ENCODE peak calls at places on chromosomes 16 and 17, in six cellular contexts. L is aorta, I is lung, K is right lobe of liver, C is cardiac muscle cell, S is A549. V is an unnamed sample. For H3K4me1, the result is how much of the 10 kb centered on the place peaks cover.

GRCh38 chr16:22813946-22814325 is at the start of gene HS3ST2:
- DNase-seq in L (peak), I (no peak), K (no peak), C (peak), S (no peak), V (no peak)

GRCh38 chr16:2467301-2468141 is 3.6 kb upstream of the NTN3 start:
- DNase-seq in L (peak), I (no peak), K (no peak), C (peak), S (peak), V (peak)

GRCh38 chr16:14497245-14498082 is 132.6 kb downstream of the PARN start:
- DNase-seq in L (no peak), I (no peak), K (no peak), C (no peak), S (no peak), V (no peak)

GRCh38 chr17:45229681-45230409 is 8.2 kb downstream of the FMNL1 start:
- DNase-seq in L (no peak), I (no peak), K (no peak), C (no peak), S (no peak), V (peak)

GRCh38 chr17:2250140-2251095 is 53.2 kb downstream of the SMG6 start:
- DNase-seq in L (no peak), I (no peak), K (no peak), C (no peak), S (no peak), V (no peak)

GRCh38 chr17:78828470-78829185 is 12.0 kb downstream of the USP36 start:
- DNase-seq in L (peak), I (no peak), K (no peak), C (no peak), S (peak), V (peak)

GRCh38 chr17:19546289-19547065 is 12.8 kb downstream of the SLC47A1 start:
- DNase-seq in L (peak), I (peak), K (peak), C (peak), S (no peak), V (no peak)

GRCh38 chr17:38727661-38728220 is 2.4 kb upstream of the CISD3 start:
- DNase-seq in L (no peak), I (no peak), K (no peak), C (no peak), S (no peak), V (no peak)

GRCh38 chr16:30078744-30079143 is 3.0 kb downstream of the PPP4C start:
- DNase-seq in L (no peak), I (no peak), K (no peak), C (no peak), S (no peak), V (no peak)

GRCh38 chr17:4318596-4318995 is 47.9 kb downstream of the UBE2G1 start:
- DNase-seq in L (no peak), I (no peak), K (no peak), C (no peak), S (no peak), V (no peak)

GRCh38 chr17:27793168-27793905 is 7.0 kb downstream of the NOS2 start:
- DNase-seq in L (no peak), I (no peak), K (no peak), C (peak), S (peak), V (no peak)

GRCh38 chr17:2266045-2266864 is 37.3 kb downstream of the SMG6 start:
- DNase-seq in L (no peak), I (peak), K (no peak), C (no peak), S (no peak), V (no peak)

GRCh38 chr16:2702438-2702825 is 17.6 kb downstream of the PRSS27 start:
- DNase-seq in L (no peak), I (no peak), K (no peak), C (no peak), S (no peak), V (no peak)

GRCh38 chr17:45428050-45428953 is 4.4 kb downstream of the ARHGAP27 start:
- DNase-seq in L (peak), I (peak), K (peak), C (peak), S (peak), V (peak)

GRCh38 chr16:10879681-10880589 is 2.9 kb downstream of the CIITA start:
- DNase-seq in L (peak), I (no peak), K (peak), C (no peak), S (no peak), V (no peak)

GRCh38 chr16:54847609-54848008 is 83.1 kb upstream of the IRX5 start:
- DNase-seq in L (no peak), I (no peak), K (no peak), C (no peak), S (no peak), V (no peak)

GRCh38 chr16:58685084-58685449 is 497 bp upstream of the SLC38A7 start:
- DNase-seq in L (no peak), I (no peak), K (no peak), C (no peak), S (no peak), V (no peak)

GRCh38 chr16:67846063-67846319 is 742 bp upstream of the NUTF2 start:
- DNase-seq in L (no peak), I (no peak), K (no peak), C (no peak), S (no peak), V (no peak)

GRCh38 chr17:3935140-3935542 is 18.9 kb upstream of the P2RX1 start:
- DNase-seq in L (no peak), I (peak), K (peak), C (peak), S (peak), V (peak)

GRCh38 chr17:67110619-67111018 is 66.3 kb downstream of the CACNG1 start:
- DNase-seq in L (no peak), I (no peak), K (no peak), C (no peak), S (no peak), V (no peak)

GRCh38 chr17:78883533-78884131 is 19.4 kb downstream of the CEP295NL start:
- DNase-seq in L (peak), I (peak), K (peak), C (peak), S (peak), V (peak)

GRCh38 chr16:55503726-55504553 is 4.9 kb upstream of the LPCAT2 start:
- DNase-seq in L (no peak), I (no peak), K (no peak), C (no peak), S (no peak), V (no peak)

GRCh38 chr17:58432806-58433573 is 15.7 kb upstream of the RNF43 start:
- DNase-seq in L (no peak), I (no peak), K (no peak), C (no peak), S (no peak), V (no peak)

GRCh38 chr17:4948997-4949320 is 629 bp upstream of the PFN1 start:
- DNase-seq in L (peak), I (no peak), K (peak), C (peak), S (no peak), V (peak)

GRCh38 chr16:86667035-86667434 is 88.7 kb downstream of the FOXL1 start:
- DNase-seq in L (no peak), I (no peak), K (no peak), C (no peak), S (no peak), V (no peak)

GRCh38 chr16:4675864-4676786 is 17.2 kb upstream of the NUDT16L1 start:
- DNase-seq in L (no peak), I (no peak), K (no peak), C (peak), S (no peak), V (no peak)

GRCh38 chr17:50218771-50219315 is 17.4 kb upstream of the COL1A1 start:
- DNase-seq in L (no peak), I (no peak), K (no peak), C (no peak), S (no peak), V (peak)

GRCh38 chr16:83923581-83924365 is 24.9 kb downstream of the MLYCD start:
- DNase-seq in L (no peak), I (no peak), K (peak), C (no peak), S (no peak), V (no peak)

GRCh38 chr16:88493879-88494278 is 40.8 kb downstream of the ZFPM1 start:
- DNase-seq in L (no peak), I (no peak), K (no peak), C (no peak), S (no peak), V (no peak)

GRCh38 chr17:51479303-51479702 is 219.0 kb downstream of the UTP18 start:
- DNase-seq in L (no peak), I (no peak), K (no peak), C (no peak), S (no peak), V (no peak)

GRCh38 chr17:35892091-35892637 is 12.0 kb upstream of the CCL5 start:
- DNase-seq in L (no peak), I (no peak), K (no peak), C (no peak), S (no peak), V (no peak)

GRCh38 chr16:73122604-73123386 is 74.9 kb upstream of the ZFHX3 start:
- DNase-seq in L (peak), I (no peak), K (no peak), C (no peak), S (no peak), V (no peak)

GRCh38 chr17:40323731-40324650 is 15.0 kb downstream of the RARA start:
- DNase-seq in L (peak), I (peak), K (peak), C (no peak), S (no peak), V (no peak)
- H3K4me1 ChIP-seq in L (under half), I (half or more), K (under half), C (half or more), S (half or more), V (half or more)

GRCh38 chr17:82648761-82649474 is 674 bp upstream of the WDR45B start:
- DNase-seq in L (peak), I (peak), K (peak), C (peak), S (no peak), V (peak)
- H3K4me3 ChIP-seq in L (no peak), I (peak), K (peak), C (no peak), S (peak), V (peak)

GRCh38 chr17:81483862-81484194 is 28.8 kb downstream of the ACTG1 start:
- DNase-seq in L (no peak), I (no peak), K (no peak), C (no peak), S (no peak), V (no peak)
- H3K4me1 ChIP-seq in L (under half), I (under half), K (under half), C (under half), S (under half), V (under half)

GRCh38 chr17:76560877-76561221 is 21.0 kb downstream of the PRCD start:
- DNase-seq in L (no peak), I (no peak), K (no peak), C (no peak), S (no peak), V (no peak)

GRCh38 chr17:76560036-76560876 is 20.4 kb downstream of the PRCD start:
- DNase-seq in L (no peak), I (no peak), K (no peak), C (no peak), S (no peak), V (no peak)

GRCh38 chr17:76562734-76563148 is 22.9 kb downstream of the PRCD start:
- DNase-seq in L (no peak), I (no peak), K (no peak), C (no peak), S (no peak), V (no peak)

GRCh38 chr17:76561799-76562268 is 22.0 kb downstream of the PRCD start:
- DNase-seq in L (no peak), I (no peak), K (no peak), C (no peak), S (no peak), V (no peak)

DNA sequence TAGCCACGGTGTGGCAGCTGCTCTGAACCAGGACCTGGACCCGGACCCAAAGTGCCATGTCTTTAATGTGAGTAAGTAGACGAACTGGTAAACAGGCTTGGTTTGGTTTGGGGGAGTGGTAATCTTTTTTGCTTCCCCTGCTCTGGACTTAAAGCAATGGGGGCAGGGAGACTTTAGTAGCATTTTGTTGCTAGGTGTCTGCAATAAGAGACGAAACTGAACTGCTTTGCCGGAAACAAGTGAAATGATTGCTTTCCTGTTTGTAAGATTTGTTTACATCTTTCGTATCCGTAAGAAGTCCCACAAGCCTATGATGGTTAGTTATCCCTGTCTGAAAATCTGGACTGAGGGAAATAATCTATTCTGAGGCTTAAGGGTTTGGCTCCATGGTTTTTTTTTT is 21.5 kb downstream of the PRCD start:
- DNase-seq in L (no peak), I (no peak), K (no peak), C (no peak), S (no peak), V (no peak)
- H3K4me3 ChIP-seq in L (no peak), I (no peak), K (no peak), C (no peak), S (no peak), V (no peak)

DNA sequence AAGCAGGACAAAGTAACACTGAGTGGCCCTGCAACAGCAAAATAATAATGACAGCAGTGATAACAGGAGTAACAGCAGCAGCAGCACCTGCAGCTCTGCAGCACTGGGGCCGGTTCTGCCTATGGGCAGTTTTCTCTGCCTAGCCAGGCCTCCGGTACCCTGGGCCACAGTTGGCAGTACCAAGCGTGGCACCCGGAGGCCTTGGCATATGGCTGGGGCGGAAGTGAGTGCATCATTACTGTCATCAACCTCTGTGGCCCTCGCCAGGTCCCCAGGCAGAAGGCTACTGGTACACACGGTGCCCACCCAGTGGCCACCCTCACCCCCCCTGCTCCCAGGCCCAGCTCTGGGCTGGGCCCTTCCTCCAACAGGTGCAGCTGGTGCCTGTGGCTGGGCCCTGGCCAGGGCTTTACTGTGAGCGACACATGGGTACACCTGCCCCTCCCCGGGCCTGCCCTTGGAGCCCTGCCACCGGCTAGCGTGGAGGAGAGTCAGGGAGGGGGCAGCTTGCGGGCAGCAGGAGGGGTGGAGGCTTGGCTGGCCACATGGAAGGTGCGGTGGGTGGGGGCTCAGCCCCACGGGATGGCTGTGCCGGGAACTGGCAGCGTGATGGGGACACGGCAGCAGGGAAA is 3.0 kb downstream of the KCNJ12 start:
- DNase-seq in L (no peak), I (no peak), K (no peak), C (no peak), S (no peak), V (no peak)
- H3K4me1 ChIP-seq in L (under half), I (under half), K (under half), C (under half), S (under half), V (under half)

GRCh38 chr17:40552806-40553693 is 12.2 kb downstream of the CCR7 start:
- DNase-seq in L (peak), I (peak), K (peak), C (no peak), S (no peak), V (no peak)

GRCh38 chr17:40548982-40549680 is 16.1 kb downstream of the CCR7 start:
- DNase-seq in L (peak), I (peak), K (peak), C (no peak), S (peak), V (peak)

GRCh38 chr17:40551874-40552768 is 13.2 kb downstream of the CCR7 start:
- DNase-seq in L (peak), I (peak), K (peak), C (no peak), S (peak), V (no peak)

GRCh38 chr17:40550608-40551007 is 14.7 kb downstream of the CCR7 start:
- DNase-seq in L (peak), I (peak), K (peak), C (no peak), S (no peak), V (no peak)

GRCh38 chr17:40551091-40551873 is 14.0 kb downstream of the CCR7 start:
- DNase-seq in L (peak), I (peak), K (peak), C (no peak), S (peak), V (peak)
- H3K4me3 ChIP-seq in L (no peak), I (no peak), K (no peak), C (no peak), S (no peak), V (no peak)

GRCh38 chr16:81519298-81520150 is 74.9 kb downstream of the CMIP start:
- DNase-seq in L (no peak), I (no peak), K (peak), C (no peak), S (no peak), V (no peak)
- H3K4me1 ChIP-seq in L (under half), I (under half), K (under half), C (under half), S (half or more), V (under half)

DNA sequence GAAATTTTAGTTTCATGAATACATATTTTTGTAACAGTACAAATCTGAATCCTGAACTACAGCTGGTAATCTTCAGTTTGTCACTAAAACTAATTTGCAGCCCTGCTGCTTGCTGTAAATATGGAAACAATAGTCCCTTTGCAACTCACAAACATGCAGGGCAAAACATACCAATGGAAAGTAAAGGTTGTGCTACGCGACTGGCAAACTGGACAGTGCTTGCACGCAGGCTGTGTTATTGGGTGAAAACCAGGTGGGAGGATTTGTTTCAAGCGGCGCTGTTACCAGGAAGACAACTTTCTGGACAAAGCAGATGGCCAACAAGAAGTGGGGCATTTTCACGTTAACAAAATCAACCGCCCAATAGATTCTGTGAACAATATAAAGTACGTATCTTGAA is 93.5 kb downstream of the CDYL2 start:
- DNase-seq in L (no peak), I (no peak), K (no peak), C (no peak), S (no peak), V (no peak)
- H3K4me3 ChIP-seq in L (no peak), I (no peak), K (no peak), C (no peak), S (no peak), V (no peak)